ENCODE peak calls at places on chromosomes 1 and 21, in six cellular contexts. S, P, C, V, N and Z are unnamed samples.

GRCh38 chr21:45356251-45356650 is 48.7 kb upstream of the COL18A1 start:
- DNase-seq in S (no peak), P (peak; percentile 83), C (no peak), V (no peak), N (no peak), Z (no peak)

GRCh38 chr1:17874231-17874630 is 119.1 kb downstream of the ACTL8 start:
- DNase-seq in S (no peak), P (no peak), C (no peak), V (peak; percentile 94), N (peak; percentile 89), Z (peak; percentile 52)

GRCh38 chr1:23810818-23811420 is 10.4 kb upstream of the GALE start:
- DNase-seq in S (no peak), P (peak; percentile 84), C (peak; percentile 50), V (peak; percentile 16), N (no peak), Z (no peak)

GRCh38 chr1:89808429-89809117 is 12.3 kb upstream of the LRRC8D start:
- DNase-seq in S (no peak), P (no peak), C (no peak), V (peak; percentile 38), N (no peak), Z (no peak)

GRCh38 chr1:230064283-230064682 is 2.8 kb upstream of the GALNT2 start:
- DNase-seq in S (no peak), P (no peak), C (no peak), V (no peak), N (no peak), Z (no peak)

GRCh38 chr1:8794605-8795004 is 22.8 kb downstream of the RERE start:
- DNase-seq in S (no peak), P (no peak), C (no peak), V (no peak), N (no peak), Z (no peak)

GRCh38 chr21:45629046-45629981 is 14.2 kb upstream of the PCBP3 start:
- DNase-seq in S (no peak), P (peak; percentile 22), C (no peak), V (no peak), N (no peak), Z (no peak)

GRCh38 chr1:87598429-87598828 is 269.7 kb downstream of the LMO4 start:
- DNase-seq in S (no peak), P (peak; percentile 55), C (no peak), V (no peak), N (no peak), Z (no peak)

GRCh38 chr1:158060001-158060400 is 66.6 kb downstream of the KIRREL1 start:
- DNase-seq in S (no peak), P (peak; percentile 67), C (no peak), V (no peak), N (no peak), Z (no peak)

GRCh38 chr1:10105484-10105883 is 72.7 kb downstream of the UBE4B start:
- DNase-seq in S (no peak), P (no peak), C (no peak), V (no peak), N (no peak), Z (no peak)

GRCh38 chr1:210482936-210483642 is 154.4 kb downstream of the HHAT start:
- DNase-seq in S (no peak), P (no peak), C (no peak), V (no peak), N (no peak), Z (no peak)

GRCh38 chr1:97010865-97011264 is 289.3 kb downstream of the PTBP2 start:
- DNase-seq in S (no peak), P (no peak), C (no peak), V (no peak), N (no peak), Z (no peak)
- H3K4me3 ChIP-seq in S (no peak overlapping the region), P (no peak overlapping the region), C (no peak overlapping the region), V (no peak overlapping the region), N (no peak overlapping the region), Z (no peak overlapping the region)

DNA sequence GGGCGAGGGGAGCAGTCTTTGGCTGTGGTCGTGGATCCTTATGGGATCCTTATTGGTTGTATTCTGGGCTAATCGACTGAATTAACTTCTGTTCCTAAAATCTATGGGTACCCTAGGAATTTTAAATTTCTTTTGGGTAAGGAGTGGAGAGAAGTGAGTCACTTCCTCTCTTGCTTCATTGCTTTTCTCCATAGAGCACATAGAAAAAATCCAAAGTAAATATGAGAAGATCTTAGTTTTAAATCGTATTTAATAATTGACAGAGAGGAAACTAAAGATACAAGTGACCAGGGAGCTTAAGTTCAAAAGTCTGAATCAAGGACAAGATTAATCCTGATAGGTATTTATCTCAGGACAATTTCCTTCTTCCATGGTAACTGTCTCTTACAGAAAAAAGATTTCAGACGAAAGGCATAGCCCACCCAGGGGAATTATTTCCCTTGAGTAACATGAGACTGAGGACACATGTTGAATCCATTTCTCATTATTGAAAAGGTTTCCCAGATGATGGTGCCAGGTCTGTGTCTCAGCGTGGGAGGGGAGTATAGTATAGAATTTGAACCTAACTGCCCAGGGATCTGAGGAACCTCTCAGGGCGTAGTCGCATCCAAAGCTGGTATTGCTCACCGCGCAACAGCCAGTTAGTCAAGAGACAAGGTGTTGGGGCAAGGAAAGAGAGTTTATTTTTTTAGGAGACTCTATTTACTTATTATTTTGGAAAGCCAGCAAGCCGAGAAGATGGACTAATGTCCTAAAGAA is 28.7 kb upstream of the FASLG start:
- DNase-seq in S (no peak), P (no peak), C (no peak), V (peak; percentile 61), N (no peak), Z (no peak)
- H3K4me3 ChIP-seq in S (no peak overlapping the region), P (no peak overlapping the region), C (no peak overlapping the region), V (no peak overlapping the region), N (no peak overlapping the region), Z (no peak overlapping the region)

GRCh38 chr1:3653286-3653618 is 936 bp downstream of the TP73 start:
- DNase-seq in S (no peak), P (peak; percentile 82), C (no peak), V (no peak), N (no peak), Z (no peak)

GRCh38 chr1:3652538-3653285 is 396 bp downstream of the TP73 start:
- DNase-seq in S (no peak), P (peak; percentile 84), C (no peak), V (no peak), N (no peak), Z (no peak)

GRCh38 chr1:3651011-3651938 is 1.0 kb upstream of the TP73 start:
- DNase-seq in S (no peak), P (peak; percentile 91), C (no peak), V (no peak), N (no peak), Z (no peak)

GRCh38 chr1:3650248-3651010 is 526 bp upstream of the WRAP73 start:
- DNase-seq in S (no peak), P (peak; percentile 86), C (no peak), V (no peak), N (no peak), Z (no peak)

GRCh38 chr1:3651939-3652537 is at the start of gene TP73:
- DNase-seq in S (no peak), P (peak; percentile 90), C (no peak), V (no peak), N (no peak), Z (no peak)
- H3K4me3 ChIP-seq in S (no peak within 1 kb of the TSS), P (peak within 1 kb of the TSS; percentile 52), C (peak within 1 kb of the TSS; percentile 19), V (no peak within 1 kb of the TSS), N (no peak within 1 kb of the TSS), Z (peak within 1 kb of the TSS; percentile 31)

GRCh38 chr1:50418600-50419109 is 4.6 kb downstream of the DMRTA2 start:
- DNase-seq in S (no peak), P (peak; percentile 83), C (no peak), V (no peak), N (no peak), Z (no peak)

GRCh38 chr1:50417946-50418599 is 5.2 kb downstream of the DMRTA2 start:
- DNase-seq in S (no peak), P (peak; percentile 62), C (no peak), V (no peak), N (no peak), Z (no peak)

GRCh38 chr1:50416553-50417453 is 6.4 kb downstream of the DMRTA2 start:
- DNase-seq in S (no peak), P (peak; percentile 91), C (no peak), V (no peak), N (no peak), Z (no peak)

GRCh38 chr1:50416150-50416527 is 7.1 kb downstream of the DMRTA2 start:
- DNase-seq in S (no peak), P (peak; percentile 85), C (no peak), V (no peak), N (no peak), Z (no peak)

DNA sequence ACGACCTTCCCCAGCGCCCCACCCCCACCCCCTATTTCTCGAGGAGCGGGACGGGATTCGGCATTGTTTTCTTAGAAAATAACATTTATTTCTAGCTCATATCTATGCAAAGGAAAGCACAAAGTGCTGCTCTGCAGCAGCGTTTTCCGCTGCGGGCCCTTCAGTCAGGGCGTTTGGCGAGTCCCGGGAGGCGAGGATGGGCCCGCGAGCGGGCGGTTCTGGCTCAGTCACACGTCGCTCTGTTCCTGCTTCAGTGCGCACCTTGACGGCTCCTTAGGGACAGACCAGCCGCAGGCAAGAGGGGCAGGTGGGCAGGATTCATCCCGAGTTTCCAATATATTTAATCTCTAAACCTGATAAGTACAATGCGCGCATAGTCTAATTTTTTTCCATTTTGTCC is 5.8 kb downstream of the DMRTA2 start:
- DNase-seq in S (no peak), P (peak; percentile 59), C (no peak), V (no peak), N (no peak), Z (no peak)
- H3K4me3 ChIP-seq in S (no peak overlapping the region), P (peak overlapping the region; percentile 25), C (no peak overlapping the region), V (no peak overlapping the region), N (no peak overlapping the region), Z (no peak overlapping the region)

GRCh38 chr1:226425004-226425378 is 17.1 kb upstream of the PARP1 start:
- DNase-seq in S (no peak), P (no peak), C (no peak), V (no peak), N (no peak), Z (no peak)
- H3K4me3 ChIP-seq in S (no peak overlapping the region), P (no peak overlapping the region), C (peak overlapping the region; percentile 42), V (no peak overlapping the region), N (no peak overlapping the region), Z (no peak overlapping the region)